ENCODE peak calls at places on chromosomes 2 and 18, in eight cellular contexts. V is testis, C is HCT116, A is A549, I is uterus, H is GM12891, G is endothelial cell of umbilical vein, N is GM12892. M is an unnamed sample.

GRCh38 chr2:51789908-51790307 is 758.0 kb upstream of the NRXN1 start:
- DNase-seq in H (no peak), N (no peak), C (no peak), A (no peak), G (no peak), I (no peak), V (no peak), M (no peak)

GRCh38 chr2:224405412-224405811 is 3.5 kb upstream of the FAM124B start:
- DNase-seq in G (no peak), A (no peak), C (no peak), H (no peak), V (no peak), I (no peak), N (no peak), M (no peak)

GRCh38 chr2:180122874-180123273 is 115.8 kb upstream of the CWC22 start:
- DNase-seq in I (no peak), H (no peak), G (no peak), N (no peak), V (no peak), A (peak; percentile 13), C (no peak), M (no peak)

GRCh38 chr2:85549826-85550225 is 10.9 kb downstream of the MAT2A start:
- DNase-seq in I (no peak), H (no peak), A (no peak), G (peak; percentile 33), C (no peak), V (no peak), N (no peak), M (no peak)

GRCh38 chr2:234027646-234028045 is 22.9 kb upstream of the SPP2 start:
- DNase-seq in V (no peak), N (no peak), H (no peak), C (no peak), A (no peak), G (no peak), I (no peak), M (no peak)

GRCh38 chr2:171523339-171523931 is 1.2 kb downstream of the CYBRD1 start:
- DNase-seq in C (peak; percentile 38), G (peak; percentile 87), N (peak; percentile 28), A (peak; percentile 79), V (peak; percentile 83), H (peak; percentile 27), I (peak; percentile 66), M (peak; percentile 80)

GRCh38 chr2:184835081-184835728 is 236.9 kb downstream of the ZNF804A start:
- DNase-seq in C (no peak), H (no peak), N (no peak), A (no peak), I (no peak), V (no peak), G (no peak), M (no peak)

GRCh38 chr18:43485565-43485964 is 208.3 kb upstream of the SYT4 start:
- DNase-seq in C (no peak), G (no peak), V (no peak), I (no peak), N (no peak), A (no peak), H (no peak), M (no peak)

GRCh38 chr2:228613133-228613532 is 431.6 kb upstream of the SPHKAP start:
- DNase-seq in N (no peak), V (no peak), G (no peak), H (no peak), C (peak; percentile 7), I (no peak), A (peak; percentile 5), M (no peak)

GRCh38 chr2:7966032-7966431 is 715.8 kb upstream of the ID2 start:
- DNase-seq in G (no peak), H (no peak), C (no peak), V (no peak), A (no peak), N (no peak), I (no peak), M (no peak)

GRCh38 chr2:189799531-189799930 is 15.3 kb downstream of the PMS1 start:
- DNase-seq in H (no peak), N (no peak), V (no peak), G (peak; percentile 65), C (no peak), A (no peak), I (no peak), M (no peak)

GRCh38 chr2:3637692-3638455 is 20.1 kb upstream of the ALLC start:
- DNase-seq in I (peak; percentile 5), G (no peak), H (no peak), A (no peak), C (no peak), V (peak; percentile 12), N (no peak), M (no peak)

GRCh38 chr2:60355849-60356261 is 197.6 kb downstream of the BCL11A start:
- DNase-seq in H (no peak), G (no peak), I (no peak), N (no peak), V (no peak), A (no peak), C (no peak), M (no peak)

GRCh38 chr18:48786621-48787522 is 163.9 kb downstream of the SMAD7 start:
- DNase-seq in H (no peak), G (no peak), I (peak; percentile 12), N (no peak), V (no peak), A (no peak), C (no peak), M (no peak)

GRCh38 chr2:228526687-228527086 is 345.2 kb upstream of the SPHKAP start:
- DNase-seq in H (no peak), C (no peak), G (no peak), V (no peak), A (no peak), N (no peak), I (no peak), M (no peak)

GRCh38 chr2:188193230-188193629 is 98.4 kb upstream of the GULP1 start:
- DNase-seq in I (no peak), H (no peak), A (no peak), V (no peak), N (no peak), C (no peak), G (no peak), M (no peak)

GRCh38 chr2:45839388-45840251 is 188.1 kb downstream of the PRKCE start:
- DNase-seq in C (no peak), N (no peak), H (no peak), I (peak; percentile 30), A (no peak), G (peak; percentile 26), V (peak; percentile 73), M (no peak)

GRCh38 chr2:44392338-44392943 is 30.7 kb downstream of the CAMKMT start:
- DNase-seq in I (no peak), N (no peak), H (no peak), C (peak; percentile 6), G (peak; percentile 46), V (peak; percentile 72), A (peak; percentile 35), M (peak; percentile 36)

GRCh38 chr2:207160115-207160514 is 5.6 kb downstream of the KLF7 start:
- DNase-seq in V (no peak), N (no peak), G (peak; percentile 50), H (no peak), C (no peak), I (no peak), A (no peak), M (no peak)

GRCh38 chr2:64120928-64121327 is 23.3 kb downstream of the PELI1 start:
- DNase-seq in I (no peak), N (no peak), C (no peak), V (no peak), A (no peak), H (no peak), G (no peak), M (no peak)

GRCh38 chr2:232479341-232480200 is 8.1 kb downstream of the ECEL1 start:
- DNase-seq in A (no peak), C (no peak), H (no peak), G (no peak), V (no peak), N (no peak), I (no peak), M (no peak)

GRCh38 chr2:71557321-71557720 is 104.0 kb downstream of the DYSF start:
- DNase-seq in A (no peak), V (no peak), C (no peak), H (no peak), G (no peak), N (no peak), I (no peak), M (no peak)

GRCh38 chr2:96485350-96485749 is 19.8 kb downstream of the NEURL3 start:
- DNase-seq in V (no peak), A (no peak), C (no peak), N (no peak), I (no peak), H (no peak), G (no peak), M (no peak)

GRCh38 chr18:10301831-10302483 is 152.5 kb upstream of the APCDD1 start:
- DNase-seq in N (no peak), C (no peak), A (no peak), I (no peak), H (no peak), G (no peak), V (no peak), M (no peak)

GRCh38 chr2:239726631-239727181 is 298.4 kb downstream of the NDUFA10 start:
- DNase-seq in V (no peak), A (no peak), G (no peak), H (no peak), I (no peak), N (no peak), C (no peak), M (no peak)

GRCh38 chr18:34493566-34494358 is 216.3 kb upstream of the DTNA start:
- DNase-seq in V (peak; percentile 53), A (no peak), H (peak; percentile 15), N (peak; percentile 23), C (no peak), G (peak; percentile 13), I (no peak), M (no peak)

GRCh38 chr2:217691516-217691915 is 311.3 kb downstream of the TNS1 start:
- DNase-seq in A (no peak), N (no peak), V (no peak), G (no peak), C (no peak), I (no peak), H (no peak), M (no peak)

GRCh38 chr2:151808258-151809072 is 19.8 kb downstream of the ARL5A start:
- DNase-seq in V (no peak), I (no peak), A (peak; percentile 27), C (no peak), H (no peak), N (no peak), G (peak; percentile 26), M (peak; percentile 68)
- TF ChIP-seq POLR2A in V (no peak), I (no peak), A (no peak), C (no peak), H (no peak), N (no peak), G (no peak), M (no peak)

GRCh38 chr2:38750011-38750792 is 959 bp downstream of the SRSF7 start:
- DNase-seq in C (no peak), G (peak; percentile 40), I (peak; percentile 69), N (peak; percentile 39), A (peak; percentile 37), V (peak; percentile 70), H (peak; percentile 24), M (peak; percentile 76)
- TF ChIP-seq POLR2A in C (no peak), G (peak; percentile 45), I (peak; percentile 78), N (no peak), A (peak; percentile 48), V (peak; percentile 80), H (no peak), M (no peak)

GRCh38 chr2:102795641-102796040 is 33.8 kb downstream of the TMEM182 start:
- DNase-seq in H (no peak), I (no peak), G (no peak), A (no peak), C (no peak), N (no peak), V (no peak), M (no peak)
- TF ChIP-seq POLR2A in H (no peak), I (no peak), G (no peak), A (no peak), C (no peak), N (no peak), V (no peak), M (no peak)

GRCh38 chr2:181891258-181891965 is at the start of gene ITPRID2:
- DNase-seq in V (peak; percentile 88), A (peak; percentile 91), C (peak; percentile 74), H (peak; percentile 86), N (peak; percentile 82), G (peak; percentile 87), I (peak; percentile 81), M (peak; percentile 92)
- TF ChIP-seq POLR2A in V (no peak), A (peak; percentile 64), C (no peak), H (no peak), N (no peak), G (no peak), I (peak; percentile 39), M (peak; percentile 25)